ENCODE peak calls at places on chromosomes 12 and 14, in seven cellular contexts. One of them, this sample, is unnamed.

GRCh38 chr14:104549536-104550339 is 29.8 kb upstream of the C14orf180 start:
- DNase-seq in mesothelial cell of epicardium: no peak
- DNase-seq in neural crest cell: no peak
- DNase-seq in frontal cortex: no peak
- DNase-seq in myocyte: no peak
- DNase-seq in RPMI7951: no peak
- DNase-seq in GM10248: no peak
- DNase-seq in this sample: no peak

GRCh38 chr14:104794099-104794498 is 1.4 kb downstream of the AKT1 start:
- DNase-seq in neural crest cell: no peak
- DNase-seq in mesothelial cell of epicardium: no peak
- DNase-seq in GM10248: peak
- DNase-seq in frontal cortex: peak
- DNase-seq in myocyte: peak
- DNase-seq in RPMI7951: peak
- DNase-seq in this sample: no peak

GRCh38 chr14:50001999-50002925 is 109.4 kb downstream of the ARF6 start:
- DNase-seq in mesothelial cell of epicardium: no peak
- DNase-seq in myocyte: peak
- DNase-seq in frontal cortex: no peak
- DNase-seq in neural crest cell: no peak
- DNase-seq in RPMI7951: peak
- DNase-seq in GM10248: peak
- DNase-seq in this sample: peak

GRCh38 chr14:24818054-24818822 is 184.2 kb upstream of the GZMB start:
- DNase-seq in myocyte: peak
- DNase-seq in mesothelial cell of epicardium: no peak
- DNase-seq in GM10248: no peak
- DNase-seq in frontal cortex: no peak
- DNase-seq in neural crest cell: no peak
- DNase-seq in RPMI7951: no peak
- DNase-seq in this sample: no peak

GRCh38 chr12:53063708-53064612 is 14.1 kb downstream of the TNS2 start:
- DNase-seq in mesothelial cell of epicardium: no peak
- DNase-seq in neural crest cell: no peak
- DNase-seq in myocyte: peak
- DNase-seq in RPMI7951: no peak
- DNase-seq in frontal cortex: no peak
- DNase-seq in GM10248: no peak
- DNase-seq in this sample: no peak

GRCh38 chr12:111443586-111443985 is 37.9 kb downstream of the SH2B3 start:
- DNase-seq in neural crest cell: no peak
- DNase-seq in frontal cortex: no peak
- DNase-seq in GM10248: no peak
- DNase-seq in myocyte: peak
- DNase-seq in RPMI7951: peak
- DNase-seq in mesothelial cell of epicardium: no peak
- DNase-seq in this sample: no peak

GRCh38 chr12:50916292-50916691 is 36.1 kb upstream of the HIGD1C start:
- DNase-seq in mesothelial cell of epicardium: no peak
- DNase-seq in RPMI7951: no peak
- DNase-seq in frontal cortex: no peak
- DNase-seq in GM10248: no peak
- DNase-seq in myocyte: no peak
- DNase-seq in neural crest cell: no peak
- DNase-seq in this sample: no peak

GRCh38 chr12:4962539-4963486 is 53.1 kb downstream of the KCNA1 start:
- DNase-seq in mesothelial cell of epicardium: no peak
- DNase-seq in myocyte: peak
- DNase-seq in neural crest cell: no peak
- DNase-seq in GM10248: no peak
- DNase-seq in frontal cortex: no peak
- DNase-seq in RPMI7951: peak
- DNase-seq in this sample: no peak

GRCh38 chr12:6264402-6265037 is 46.0 kb upstream of the PLEKHG6 start:
- DNase-seq in frontal cortex: no peak
- DNase-seq in myocyte: no peak
- DNase-seq in RPMI7951: no peak
- DNase-seq in neural crest cell: no peak
- DNase-seq in mesothelial cell of epicardium: no peak
- DNase-seq in GM10248: no peak
- DNase-seq in this sample: no peak

GRCh38 chr12:12403264-12404248 is 46.7 kb downstream of the BORCS5 start:
- DNase-seq in myocyte: no peak
- DNase-seq in mesothelial cell of epicardium: no peak
- DNase-seq in frontal cortex: no peak
- DNase-seq in GM10248: no peak
- DNase-seq in RPMI7951: no peak
- DNase-seq in neural crest cell: no peak
- DNase-seq in this sample: no peak

GRCh38 chr12:60168441-60168840 is 572.6 kb downstream of the SLC16A7 start:
- DNase-seq in frontal cortex: no peak
- DNase-seq in myocyte: no peak
- DNase-seq in GM10248: no peak
- DNase-seq in neural crest cell: no peak
- DNase-seq in RPMI7951: no peak
- DNase-seq in mesothelial cell of epicardium: no peak
- DNase-seq in this sample: no peak

GRCh38 chr12:54421175-54421872 is 2.3 kb upstream of the ITGA5 start:
- DNase-seq in GM10248: no peak
- DNase-seq in frontal cortex: no peak
- DNase-seq in mesothelial cell of epicardium: no peak
- DNase-seq in neural crest cell: no peak
- DNase-seq in myocyte: no peak
- DNase-seq in RPMI7951: peak
- DNase-seq in this sample: no peak

GRCh38 chr14:32202941-32203882 is at the start of gene RNU6-8:
- DNase-seq in GM10248: peak
- DNase-seq in frontal cortex: peak
- DNase-seq in neural crest cell: peak
- DNase-seq in mesothelial cell of epicardium: peak
- DNase-seq in myocyte: peak
- DNase-seq in RPMI7951: peak
- DNase-seq in this sample: no peak